ENCODE peak calls at places on chromosome 22, in four cellular contexts. One of them, this sample, is unnamed. For H3K36me3 and H3K9me3, the result is how much of the 10 kb centered on the place peaks cover.

GRCh38 chr22:27193636-27194035 is 536.2 kb downstream of the MIAT start:
- DNase-seq in GM23248: no peak
- DNase-seq in BE2C: no peak
- DNase-seq in prostate gland: no peak
- DNase-seq in this sample: no peak

GRCh38 chr22:24189249-24190158 is 8.2 kb downstream of the SUSD2 start:
- DNase-seq in GM23248: peak
- DNase-seq in BE2C: peak
- DNase-seq in prostate gland: peak
- DNase-seq in this sample: peak

GRCh38 chr22:38824587-38824986 is 19.2 kb downstream of the NPTXR start:
- DNase-seq in GM23248: peak
- DNase-seq in BE2C: no peak
- DNase-seq in prostate gland: no peak
- DNase-seq in this sample: peak

GRCh38 chr22:23825246-23825905 is 13.4 kb downstream of the DERL3 start:
- DNase-seq in GM23248: no peak
- DNase-seq in BE2C: no peak
- DNase-seq in prostate gland: no peak
- DNase-seq in this sample: no peak

GRCh38 chr22:37619991-37620390 is 11.4 kb downstream of the GGA1 start:
- DNase-seq in GM23248: no peak
- DNase-seq in BE2C: no peak
- DNase-seq in prostate gland: no peak
- DNase-seq in this sample: no peak

GRCh38 chr22:20749453-20749852 is 24.5 kb upstream of the SERPIND1 start:
- DNase-seq in GM23248: no peak
- DNase-seq in BE2C: no peak
- DNase-seq in prostate gland: no peak
- DNase-seq in this sample: no peak

GRCh38 chr22:16917144-16918003 is 90.6 kb downstream of the GAB4 start:
- DNase-seq in GM23248: peak
- DNase-seq in BE2C: peak
- DNase-seq in prostate gland: peak
- DNase-seq in this sample: peak

GRCh38 chr22:38965614-38966378 is 8.4 kb downstream of the APOBEC3A start:
- DNase-seq in GM23248: no peak
- DNase-seq in BE2C: no peak
- DNase-seq in prostate gland: no peak
- DNase-seq in this sample: no peak

GRCh38 chr22:19048531-19048930 is 73.7 kb downstream of the DGCR2 start:
- DNase-seq in GM23248: no peak
- DNase-seq in BE2C: peak
- DNase-seq in prostate gland: no peak
- DNase-seq in this sample: no peak
- H3K36me3 ChIP-seq in GM23248: under half
- H3K36me3 ChIP-seq in BE2C: half or more
- H3K36me3 ChIP-seq in prostate gland: under half
- H3K36me3 ChIP-seq in this sample: under half

GRCh38 chr22:48646216-48646925 is 1181.3 kb downstream of the BRD1 start:
- DNase-seq in GM23248: no peak
- DNase-seq in BE2C: no peak
- DNase-seq in prostate gland: no peak
- DNase-seq in this sample: no peak

GRCh38 chr22:48649031-48649430 is 1178.6 kb downstream of the BRD1 start:
- DNase-seq in GM23248: no peak
- DNase-seq in BE2C: no peak
- DNase-seq in prostate gland: no peak
- DNase-seq in this sample: no peak

GRCh38 chr22:48647606-48648515 is 1179.8 kb downstream of the BRD1 start:
- DNase-seq in GM23248: no peak
- DNase-seq in BE2C: no peak
- DNase-seq in prostate gland: no peak
- DNase-seq in this sample: no peak

GRCh38 chr22:48645766-48646165 is 1181.9 kb downstream of the BRD1 start:
- DNase-seq in GM23248: no peak
- DNase-seq in BE2C: no peak
- DNase-seq in prostate gland: no peak
- DNase-seq in this sample: no peak

DNA sequence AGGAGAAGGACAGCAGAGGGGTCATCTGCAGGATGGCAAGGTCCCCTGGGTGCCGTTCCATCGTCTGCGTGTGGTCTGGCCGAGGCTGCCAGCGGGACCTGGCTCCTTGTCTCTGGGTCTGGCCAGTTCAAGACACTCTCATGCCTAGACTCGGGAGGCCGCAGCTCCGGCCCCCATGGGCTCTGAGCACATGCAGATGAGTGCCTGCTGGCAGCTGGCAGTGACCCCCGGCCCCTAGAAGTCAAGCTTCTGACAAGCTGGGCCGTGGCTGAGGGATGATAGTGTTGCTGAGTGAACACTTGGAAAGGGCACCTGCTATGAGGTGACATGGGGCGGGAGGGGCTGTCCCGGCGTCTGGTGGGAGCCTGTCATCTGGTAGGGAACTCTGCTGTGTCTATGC is 1180.6 kb downstream of the BRD1 start:
- DNase-seq in GM23248: no peak
- DNase-seq in BE2C: no peak
- DNase-seq in prostate gland: no peak
- DNase-seq in this sample: no peak
- H3K9me3 ChIP-seq in GM23248: under half
- H3K9me3 ChIP-seq in BE2C: under half
- H3K9me3 ChIP-seq in prostate gland: under half
- H3K9me3 ChIP-seq in this sample: half or more

GRCh38 chr22:36315325-36315724 is 62.4 kb downstream of the APOL1 start:
- DNase-seq in GM23248: no peak
- DNase-seq in BE2C: no peak
- DNase-seq in prostate gland: no peak
- DNase-seq in this sample: no peak

GRCh38 chr22:36319595-36320497 is 66.9 kb downstream of the APOL1 start:
- DNase-seq in GM23248: no peak
- DNase-seq in BE2C: no peak
- DNase-seq in prostate gland: no peak
- DNase-seq in this sample: no peak

GRCh38 chr22:36317658-36318271 is 64.8 kb downstream of the APOL1 start:
- DNase-seq in GM23248: no peak
- DNase-seq in BE2C: no peak
- DNase-seq in prostate gland: peak
- DNase-seq in this sample: no peak

GRCh38 chr22:36318442-36318841 is 65.5 kb downstream of the APOL1 start:
- DNase-seq in GM23248: no peak
- DNase-seq in BE2C: no peak
- DNase-seq in prostate gland: no peak
- DNase-seq in this sample: no peak

DNA sequence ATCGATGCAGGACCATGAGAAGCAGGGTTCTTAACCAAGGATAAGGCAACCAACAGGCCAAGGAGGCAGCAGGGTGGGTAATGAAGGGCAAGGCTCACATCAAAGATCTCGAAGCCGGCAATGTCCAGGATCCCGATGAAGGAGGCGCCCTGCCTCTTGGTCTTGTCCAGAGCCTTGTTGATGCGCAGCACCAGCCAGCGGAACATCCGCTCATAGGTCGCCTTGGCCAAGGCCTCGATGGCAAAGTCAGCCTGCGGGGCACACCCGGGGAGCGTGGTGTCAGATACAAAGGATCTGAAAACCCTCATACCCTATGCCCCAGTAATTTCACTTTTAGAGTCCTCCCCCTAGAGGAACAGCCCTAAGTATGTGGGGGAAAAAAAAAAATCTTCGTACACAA is 63.5 kb downstream of the APOL1 start:
- DNase-seq in GM23248: no peak
- DNase-seq in BE2C: no peak
- DNase-seq in prostate gland: no peak
- DNase-seq in this sample: no peak
- H3K36me3 ChIP-seq in GM23248: half or more
- H3K36me3 ChIP-seq in BE2C: half or more
- H3K36me3 ChIP-seq in prostate gland: half or more
- H3K36me3 ChIP-seq in this sample: under half

GRCh38 chr22:47219789-47220188 is 457.3 kb downstream of the TBC1D22A start:
- DNase-seq in GM23248: no peak
- DNase-seq in BE2C: no peak
- DNase-seq in prostate gland: no peak
- DNase-seq in this sample: no peak

GRCh38 chr22:47221840-47222615 is 459.6 kb downstream of the TBC1D22A start:
- DNase-seq in GM23248: no peak
- DNase-seq in BE2C: no peak
- DNase-seq in prostate gland: no peak
- DNase-seq in this sample: no peak

GRCh38 chr22:47220752-47221151 is 458.3 kb downstream of the TBC1D22A start:
- DNase-seq in GM23248: no peak
- DNase-seq in BE2C: no peak
- DNase-seq in prostate gland: no peak
- DNase-seq in this sample: no peak

GRCh38 chr22:47215851-47216250 is 453.4 kb downstream of the TBC1D22A start:
- DNase-seq in GM23248: no peak
- DNase-seq in BE2C: no peak
- DNase-seq in prostate gland: no peak
- DNase-seq in this sample: no peak

DNA sequence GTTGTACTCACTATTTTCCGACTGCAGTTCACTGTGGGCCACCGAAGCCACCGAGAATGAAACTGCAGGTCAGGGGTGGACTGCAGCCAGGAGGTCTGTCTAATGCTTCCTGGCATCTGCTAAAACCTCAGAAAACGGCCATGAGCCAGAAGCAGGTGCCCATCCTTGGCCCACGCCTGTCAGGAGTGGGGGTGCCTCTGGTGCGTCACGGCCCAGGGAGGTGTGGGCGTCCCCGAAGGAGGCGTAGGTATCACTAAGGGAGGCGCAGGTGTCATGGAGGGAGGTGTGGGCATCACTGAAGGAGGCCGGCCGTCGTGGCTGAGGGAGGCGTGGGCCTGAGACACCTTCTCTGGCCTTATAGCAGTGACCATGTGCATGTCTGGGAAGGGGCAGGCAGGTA is 456.2 kb downstream of the TBC1D22A start:
- DNase-seq in GM23248: no peak
- DNase-seq in BE2C: no peak
- DNase-seq in prostate gland: no peak
- DNase-seq in this sample: no peak
- H3K9me3 ChIP-seq in GM23248: under half
- H3K9me3 ChIP-seq in BE2C: under half
- H3K9me3 ChIP-seq in prostate gland: under half
- H3K9me3 ChIP-seq in this sample: under half

GRCh38 chr22:41664951-41665350 is 23.7 kb downstream of the SNU13 start:
- DNase-seq in GM23248: no peak
- DNase-seq in BE2C: no peak
- DNase-seq in prostate gland: no peak
- DNase-seq in this sample: no peak
- H3K36me3 ChIP-seq in GM23248: under half
- H3K36me3 ChIP-seq in BE2C: half or more
- H3K36me3 ChIP-seq in prostate gland: under half
- H3K36me3 ChIP-seq in this sample: under half

GRCh38 chr22:10778296-10778814 is 4749.6 kb upstream of the OR11H1 start:
- DNase-seq in GM23248: no peak
- DNase-seq in BE2C: no peak
- DNase-seq in prostate gland: no peak
- DNase-seq in this sample: no peak

GRCh38 chr22:10781571-10782403 is 4746.2 kb upstream of the OR11H1 start:
- DNase-seq in GM23248: no peak
- DNase-seq in BE2C: no peak
- DNase-seq in prostate gland: no peak
- DNase-seq in this sample: no peak

DNA sequence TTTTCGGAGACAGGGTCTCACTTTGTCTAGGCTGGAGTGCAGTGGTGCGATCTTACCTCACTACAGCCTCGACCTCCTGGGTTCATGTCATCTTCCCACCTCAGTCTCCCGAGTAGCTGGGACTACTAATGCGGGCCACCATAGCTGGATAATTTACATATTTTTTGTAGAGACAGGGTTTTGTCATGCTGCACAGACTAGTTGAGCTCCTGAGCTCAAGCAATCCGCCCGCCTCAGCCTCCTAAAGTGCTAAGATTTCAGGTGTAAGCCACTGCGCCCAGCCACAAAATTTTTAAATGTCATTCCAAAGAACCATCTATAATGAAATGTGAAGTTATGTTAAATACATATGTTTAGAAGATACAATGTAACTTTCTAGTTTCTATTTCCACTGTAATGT is 4747.7 kb upstream of the OR11H1 start:
- DNase-seq in GM23248: no peak
- DNase-seq in BE2C: no peak
- DNase-seq in prostate gland: no peak
- DNase-seq in this sample: no peak
- H3K9me3 ChIP-seq in GM23248: under half
- H3K9me3 ChIP-seq in BE2C: under half
- H3K9me3 ChIP-seq in prostate gland: under half
- H3K9me3 ChIP-seq in this sample: under half

GRCh38 chr22:49812838-49813237 is 14.8 kb downstream of the BRD1 start:
- DNase-seq in GM23248: peak
- DNase-seq in BE2C: no peak
- DNase-seq in prostate gland: no peak
- DNase-seq in this sample: no peak

GRCh38 chr22:49814856-49815255 is 12.8 kb downstream of the BRD1 start:
- DNase-seq in GM23248: no peak
- DNase-seq in BE2C: no peak
- DNase-seq in prostate gland: no peak
- DNase-seq in this sample: no peak

GRCh38 chr22:49814164-49814686 is 13.4 kb downstream of the BRD1 start:
- DNase-seq in GM23248: no peak
- DNase-seq in BE2C: no peak
- DNase-seq in prostate gland: no peak
- DNase-seq in this sample: no peak

GRCh38 chr22:49817359-49817758 is 10.3 kb downstream of the BRD1 start:
- DNase-seq in GM23248: no peak
- DNase-seq in BE2C: no peak
- DNase-seq in prostate gland: no peak
- DNase-seq in this sample: no peak

GRCh38 chr22:49815641-49816071 is 12.0 kb downstream of the BRD1 start:
- DNase-seq in GM23248: no peak
- DNase-seq in BE2C: no peak
- DNase-seq in prostate gland: no peak
- DNase-seq in this sample: no peak
- H3K36me3 ChIP-seq in GM23248: under half
- H3K36me3 ChIP-seq in BE2C: half or more
- H3K36me3 ChIP-seq in prostate gland: under half
- H3K36me3 ChIP-seq in this sample: under half

GRCh38 chr22:47551438-47551788 is 789.0 kb downstream of the TBC1D22A start:
- DNase-seq in GM23248: no peak
- DNase-seq in BE2C: no peak
- DNase-seq in prostate gland: no peak
- DNase-seq in this sample: no peak
- H3K9me3 ChIP-seq in GM23248: under half
- H3K9me3 ChIP-seq in BE2C: under half
- H3K9me3 ChIP-seq in prostate gland: under half
- H3K9me3 ChIP-seq in this sample: under half

This sample was measured in iPS DF 6.9.